ENCODE peak calls at places on chromosomes 4 and X, in ten cellular contexts. R is uterus, T is IMR-90, G is suprapubic skin, H is K562, B is ovary, K is sigmoid colon, U is A549, Z is adrenal gland, J is testis. C is an unnamed sample.

GRCh38 chr4:71229477-71230257 is 109.2 kb upstream of the SLC4A4 start:
- DNase-seq in R (no peak), T (peak), G (no peak), H (peak), B (no peak), K (no peak), U (peak), Z (no peak), J (peak), C (no peak)

GRCh38 chr4:153084249-153084648 is 120.0 kb upstream of the TRIM2 start:
- DNase-seq in R (no peak), T (no peak), G (no peak), H (no peak), B (no peak), K (no peak), U (no peak), Z (no peak), J (no peak), C (no peak)

GRCh38 chr4:156321203-156321602 is 367.5 kb upstream of the CTSO start:
- DNase-seq in R (no peak), T (peak), G (no peak), H (no peak), B (no peak), K (no peak), U (no peak), Z (no peak), J (no peak), C (no peak)

GRCh38 chr4:130073145-130073790 is 977.3 kb downstream of the C4orf33 start:
- DNase-seq in R (no peak), T (no peak), G (no peak), H (no peak), B (no peak), K (no peak), U (no peak), Z (no peak), J (no peak), C (no peak)

GRCh38 chrX:19661977-19662376 is 146.7 kb upstream of the MAP3K15 start:
- DNase-seq in R (no peak), T (peak), G (no peak), H (no peak), B (no peak), K (no peak), U (no peak), Z (no peak), J (no peak), C (no peak)

GRCh38 chr4:174918058-174918457 is at the start of gene ADAM29:
- DNase-seq in R (no peak), T (no peak), G (no peak), H (no peak), B (no peak), K (no peak), U (no peak), Z (no peak), J (no peak), C (no peak)

GRCh38 chr4:135243960-135244561 is 1042.5 kb upstream of the PABPC4L start:
- DNase-seq in R (no peak), T (peak), G (no peak), H (no peak), B (no peak), K (no peak), U (no peak), Z (no peak), J (no peak), C (no peak)

GRCh38 chr4:138611721-138612120 is 369.6 kb upstream of the SLC7A11 start:
- DNase-seq in R (no peak), T (no peak), G (no peak), H (peak), B (no peak), K (no peak), U (no peak), Z (no peak), J (no peak), C (no peak)

GRCh38 chrX:136497556-136498048 is at the start of gene HTATSF1:
- DNase-seq in R (no peak), T (no peak), G (no peak), H (no peak), B (no peak), K (peak), U (no peak), Z (no peak), J (no peak), C (peak)

GRCh38 chr4:52093466-52093865 is 42.4 kb downstream of the SPATA18 start:
- DNase-seq in R (no peak), T (no peak), G (no peak), H (no peak), B (no peak), K (no peak), U (no peak), Z (no peak), J (no peak), C (no peak)

GRCh38 chr4:7573692-7574091 is 139.0 kb upstream of the PSAPL1 start:
- DNase-seq in R (no peak), T (no peak), G (no peak), H (no peak), B (no peak), K (no peak), U (no peak), Z (no peak), J (no peak), C (no peak)

GRCh38 chrX:29257516-29257915 is 670.3 kb downstream of the IL1RAPL1 start:
- DNase-seq in R (no peak), T (peak), G (no peak), H (no peak), B (no peak), K (no peak), U (no peak), Z (no peak), J (no peak), C (no peak)

GRCh38 chr4:41692717-41693345 is 55.7 kb downstream of the PHOX2B start:
- DNase-seq in R (peak), T (peak), G (no peak), H (peak), B (no peak), K (peak), U (peak), Z (peak), J (peak), C (no peak)

GRCh38 chr4:146577111-146577510 is 55.4 kb upstream of the SLC10A7 start:
- DNase-seq in R (no peak), T (peak), G (no peak), H (no peak), B (no peak), K (no peak), U (no peak), Z (no peak), J (no peak), C (no peak)

GRCh38 chrX:27815209-27815608 is 7.4 kb downstream of the MAGEB10 start:
- DNase-seq in R (no peak), T (peak), G (no peak), H (no peak), B (no peak), K (no peak), U (peak), Z (no peak), J (no peak), C (no peak)

GRCh38 chr4:77012726-77013125 is 63.1 kb downstream of the CCNI start:
- DNase-seq in R (no peak), T (no peak), G (no peak), H (no peak), B (peak), K (no peak), U (no peak), Z (peak), J (peak), C (no peak)

GRCh38 chrX:107849747-107850478 is 24.2 kb downstream of the MID2 start:
- DNase-seq in R (no peak), T (no peak), G (no peak), H (no peak), B (no peak), K (no peak), U (peak), Z (no peak), J (no peak), C (no peak)

GRCh38 chrX:153669901-153670731 is 3.5 kb downstream of the PNCK start:
- DNase-seq in R (no peak), T (no peak), G (no peak), H (no peak), B (no peak), K (peak), U (no peak), Z (no peak), J (no peak), C (peak)

GRCh38 chrX:6667048-6667768 is 132.3 kb upstream of the VCX3A start:
- DNase-seq in R (no peak), T (no peak), G (no peak), H (no peak), B (no peak), K (no peak), U (no peak), Z (no peak), J (no peak), C (no peak)

GRCh38 chr4:70979445-70980008 is 13.9 kb upstream of the DCK start:
- DNase-seq in R (no peak), T (no peak), G (no peak), H (no peak), B (no peak), K (no peak), U (no peak), Z (no peak), J (no peak), C (no peak)

GRCh38 chr4:156946508-156947197 is 24.9 kb downstream of the PDGFC start:
- DNase-seq in R (peak), T (peak), G (no peak), H (no peak), B (no peak), K (peak), U (peak), Z (peak), J (no peak), C (no peak)

GRCh38 chrX:125205084-125205917 is 114.4 kb upstream of the TEX13C start:
- DNase-seq in R (peak), T (no peak), G (peak), H (peak), B (no peak), K (peak), U (peak), Z (peak), J (peak), C (peak)

GRCh38 chrX:97211070-97211469 is 327.4 kb downstream of the RPA4 start:
- DNase-seq in R (no peak), T (peak), G (no peak), H (no peak), B (no peak), K (no peak), U (no peak), Z (no peak), J (no peak), C (no peak)

GRCh38 chr4:7127591-7127990 is 59.7 kb upstream of the GRPEL1 start:
- DNase-seq in R (peak), T (no peak), G (no peak), H (peak), B (no peak), K (no peak), U (no peak), Z (no peak), J (no peak), C (no peak)

GRCh38 chr4:126682250-126682649 is 950.5 kb upstream of the INTU start:
- DNase-seq in R (no peak), T (no peak), G (no peak), H (no peak), B (no peak), K (no peak), U (no peak), Z (no peak), J (no peak), C (no peak)

GRCh38 chr4:17500574-17500973 is 11.3 kb downstream of the QDPR start:
- DNase-seq in R (no peak), T (no peak), G (no peak), H (no peak), B (no peak), K (no peak), U (no peak), Z (no peak), J (no peak), C (no peak)

GRCh38 chr4:73620115-73620792 is at the start of gene RASSF6:
- DNase-seq in R (no peak), T (no peak), G (no peak), H (peak), B (peak), K (no peak), U (peak), Z (no peak), J (no peak), C (peak)
- TF ChIP-seq POLR2A in R (no peak), T (no peak), G (no peak), H (no peak), B (no peak), K (peak), U (peak), Z (no peak), J (no peak), C (no peak)

DNA sequence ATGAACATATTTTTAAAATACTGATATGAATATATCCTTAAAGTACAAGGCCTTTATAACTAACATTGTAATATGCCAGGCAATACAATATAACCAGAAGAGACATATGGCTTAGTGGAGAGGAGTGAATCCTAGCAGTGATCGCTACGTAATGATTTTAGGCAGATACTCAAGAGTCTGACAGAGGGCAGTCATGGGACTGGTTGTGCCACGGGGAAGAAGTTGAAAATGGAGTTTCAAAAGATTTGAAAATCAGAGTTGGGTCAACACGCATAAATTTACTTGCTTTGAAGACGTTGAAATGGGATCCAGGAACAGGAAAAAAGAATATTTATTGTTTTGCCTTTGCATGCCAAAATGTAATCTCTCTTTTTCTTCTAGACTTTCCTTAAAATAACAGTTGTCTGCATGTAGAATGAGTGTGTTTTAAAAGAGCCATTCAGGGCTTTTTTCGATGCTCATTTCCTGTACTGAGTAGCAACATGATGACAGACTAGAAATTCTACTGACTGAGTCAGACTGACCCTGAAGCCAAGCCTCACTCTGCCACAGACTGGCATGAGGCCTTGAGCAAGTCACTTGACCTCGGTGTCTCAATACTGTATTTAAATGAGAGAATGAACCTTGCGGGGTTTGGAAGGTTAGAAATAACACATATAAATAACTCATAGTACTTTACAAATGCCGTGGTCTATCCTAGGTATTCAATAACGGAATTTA is 8.1 kb upstream of the SMS start:
- DNase-seq in R (no peak), T (peak), G (no peak), H (no peak), B (no peak), K (no peak), U (peak), Z (peak), J (no peak), C (no peak)
- TF ChIP-seq CTCF in R (no peak), T (peak), G (no peak), H (no peak), B (no peak), K (no peak), U (no peak), Z (no peak), J (no peak), C (no peak)

DNA sequence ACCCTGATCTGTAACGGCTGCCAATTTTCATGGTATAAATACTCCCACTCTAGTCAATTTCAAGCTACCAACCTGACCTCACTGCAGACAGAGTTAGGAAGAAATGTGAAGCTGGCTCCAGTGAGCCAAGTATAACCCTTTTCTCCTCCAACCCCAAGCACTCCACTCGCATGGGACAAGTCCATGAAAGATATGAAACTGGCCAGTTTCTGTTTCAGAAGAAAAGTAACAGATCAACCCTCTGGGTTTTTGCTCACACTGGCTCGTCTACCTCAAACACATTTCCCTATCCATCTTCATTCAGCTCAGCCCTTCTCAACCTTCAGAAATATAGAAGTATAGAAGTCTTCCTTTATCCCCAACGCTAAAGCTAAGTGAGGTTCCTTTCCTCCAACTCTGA is 82.4 kb upstream of the NDP start:
- DNase-seq in R (no peak), T (no peak), G (no peak), H (no peak), B (no peak), K (no peak), U (no peak), Z (no peak), J (no peak), C (no peak)
- TF ChIP-seq POLR2A in R (no peak), T (no peak), G (no peak), H (no peak), B (no peak), K (no peak), U (no peak), Z (no peak), J (no peak), C (no peak)

DNA sequence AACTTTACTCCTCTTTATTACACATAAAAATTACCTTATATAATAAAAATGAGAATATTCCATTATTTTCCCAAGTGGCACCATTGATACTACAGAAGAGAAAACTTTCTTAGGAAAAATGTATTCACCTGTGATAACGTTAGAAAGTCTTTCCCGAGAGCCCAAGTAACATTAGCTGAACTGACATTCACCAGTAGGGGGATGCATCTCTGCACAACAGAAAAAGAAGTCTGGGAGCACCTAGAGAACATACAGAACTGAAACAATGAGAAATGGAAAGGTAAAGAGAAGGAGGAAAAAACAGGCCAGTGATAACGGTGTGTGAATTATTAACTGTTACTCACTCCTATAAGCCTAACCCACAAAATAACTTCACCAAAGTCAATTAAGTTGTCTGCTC is 423.3 kb downstream of the CENPC start:
- DNase-seq in R (no peak), T (no peak), G (no peak), H (peak), B (no peak), K (no peak), U (peak), Z (no peak), J (no peak), C (no peak)
- TF ChIP-seq CTCF in R (peak), T (no peak), G (no peak), H (peak), B (no peak), K (no peak), U (no peak), Z (peak), J (peak), C (no peak)

DNA sequence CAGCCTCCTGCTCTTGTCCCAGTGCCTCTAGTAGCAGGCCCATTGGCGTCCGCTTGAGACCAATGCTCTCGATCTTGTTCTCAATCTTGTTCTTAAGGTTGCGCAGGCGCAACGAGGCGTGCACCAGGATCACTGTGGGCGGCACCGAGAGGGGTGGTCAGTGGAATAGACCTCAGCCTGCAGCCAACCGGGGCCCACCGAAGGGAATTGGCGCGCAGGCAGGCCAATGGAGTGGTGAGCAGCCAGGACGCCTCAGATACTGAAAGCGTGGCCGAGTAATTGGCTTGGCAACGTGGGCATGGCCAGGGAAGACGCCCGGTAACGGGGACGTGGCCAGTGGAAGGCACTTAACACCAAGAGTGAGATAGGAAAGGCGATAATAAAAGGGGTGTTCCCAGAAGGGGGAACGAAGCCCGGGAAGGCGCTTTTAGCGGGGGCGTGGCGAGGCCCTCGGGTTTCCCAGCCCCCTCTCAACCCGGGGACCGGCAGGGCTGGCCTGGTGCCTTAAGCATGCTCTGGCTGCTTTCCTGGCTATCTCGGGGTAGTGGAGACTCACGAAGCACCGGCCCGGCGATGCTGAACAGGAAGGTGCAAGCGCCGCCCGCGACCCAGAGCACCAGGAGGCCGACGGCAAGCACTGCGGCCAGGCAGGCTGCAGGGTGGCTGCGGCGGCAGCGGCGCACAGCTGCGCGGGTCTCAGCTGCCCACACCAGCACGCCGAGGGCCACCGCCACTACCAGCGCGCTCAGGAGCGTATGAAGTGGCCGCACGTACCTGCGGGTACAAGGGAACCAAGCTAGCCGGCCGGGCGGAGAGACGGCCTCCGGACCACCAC is 1.7 kb downstream of the PRAF2 start:
- DNase-seq in R (peak), T (peak), G (no peak), H (no peak), B (peak), K (peak), U (no peak), Z (peak), J (peak), C (no peak)
- TF ChIP-seq POLR2A in R (no peak), T (no peak), G (no peak), H (no peak), B (no peak), K (no peak), U (no peak), Z (peak), J (no peak), C (no peak)

GRCh38 chr4:83486457-83487129 is 1.7 kb upstream of the ABRAXAS1 start:
- DNase-seq in R (no peak), T (no peak), G (no peak), H (peak), B (no peak), K (no peak), U (no peak), Z (no peak), J (no peak), C (no peak)

GRCh38 chr4:83489711-83490326 is 4.9 kb upstream of the ABRAXAS1 start:
- DNase-seq in R (no peak), T (no peak), G (no peak), H (peak), B (no peak), K (no peak), U (no peak), Z (no peak), J (no peak), C (no peak)

DNA sequence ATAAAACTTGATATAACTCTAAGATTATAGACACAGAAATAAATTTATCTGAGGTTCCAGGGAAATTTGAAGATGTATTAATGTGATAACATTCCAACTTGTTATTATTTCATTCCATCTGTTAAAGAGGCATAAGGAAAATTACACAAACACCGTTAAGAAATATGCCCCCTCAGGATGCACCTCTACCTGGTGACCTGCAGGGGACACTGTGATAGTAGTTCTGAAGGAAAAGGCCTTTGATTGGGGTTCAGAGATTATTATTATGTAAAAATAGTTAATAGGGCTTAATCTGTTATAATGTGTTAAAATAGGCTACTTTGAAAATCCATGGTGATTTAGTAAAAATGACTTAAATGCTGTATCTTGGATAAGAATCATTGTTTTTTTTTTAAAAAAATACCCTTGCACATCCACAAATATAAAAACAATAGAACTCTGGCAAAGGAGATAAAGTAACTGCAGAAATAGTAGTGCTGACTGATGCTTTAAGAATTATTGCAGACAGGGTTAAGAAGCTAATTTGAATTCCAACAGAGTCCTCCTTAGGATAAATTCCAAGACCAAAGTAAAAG is 6.1 kb upstream of the ABRAXAS1 start:
- DNase-seq in R (no peak), T (peak), G (no peak), H (peak), B (no peak), K (no peak), U (peak), Z (no peak), J (no peak), C (no peak)
- TF ChIP-seq CTCF in R (peak), T (peak), G (no peak), H (peak), B (no peak), K (no peak), U (peak), Z (peak), J (peak), C (peak)